ENCODE peak calls at places on chromosome 9, in eight cellular contexts. One of them, this sample, is unnamed.

GRCh38 chr9:68947842-68948569 is 65.9 kb downstream of the PRKACG start:
- DNase-seq in pulmonary artery endothelial cell: no peak
- DNase-seq in activated naive CD8-positive, alpha-beta T cell treated with anti-CD3 and anti-CD28 coated beads for 36 hours: no peak
- DNase-seq in upper lobe of right lung: no peak
- DNase-seq in bronchial epithelial cell: peak; percentile 17
- DNase-seq in stimulated activated CD4-positive, alpha-beta T cell treated with anti-CD3 and anti-CD28 coated beads, Interleukin-1b, Interleukin-23, amount 100 ng/mL, for 1 hour: no peak
- DNase-seq in pons: no peak
- DNase-seq in dermis blood vessel endothelial cell: no peak
- DNase-seq in this sample: no peak

GRCh38 chr9:14349141-14349817 is 35.3 kb upstream of the NFIB start:
- DNase-seq in bronchial epithelial cell: no peak
- DNase-seq in dermis blood vessel endothelial cell: no peak
- DNase-seq in upper lobe of right lung: no peak
- DNase-seq in pulmonary artery endothelial cell: no peak
- DNase-seq in activated naive CD8-positive, alpha-beta T cell treated with anti-CD3 and anti-CD28 coated beads for 36 hours: no peak
- DNase-seq in pons: peak; percentile 42
- DNase-seq in stimulated activated CD4-positive, alpha-beta T cell treated with anti-CD3 and anti-CD28 coated beads, Interleukin-1b, Interleukin-23, amount 100 ng/mL, for 1 hour: no peak
- DNase-seq in this sample: peak; percentile 40

GRCh38 chr9:107638922-107639321 is 149.4 kb upstream of the KLF4 start:
- DNase-seq in stimulated activated CD4-positive, alpha-beta T cell treated with anti-CD3 and anti-CD28 coated beads, Interleukin-1b, Interleukin-23, amount 100 ng/mL, for 1 hour: no peak
- DNase-seq in pulmonary artery endothelial cell: no peak
- DNase-seq in dermis blood vessel endothelial cell: peak; percentile 53
- DNase-seq in pons: peak; percentile 41
- DNase-seq in activated naive CD8-positive, alpha-beta T cell treated with anti-CD3 and anti-CD28 coated beads for 36 hours: no peak
- DNase-seq in bronchial epithelial cell: no peak
- DNase-seq in upper lobe of right lung: no peak
- DNase-seq in this sample: no peak

GRCh38 chr9:93186151-93186715 is 2.3 kb downstream of the WNK2 start:
- DNase-seq in bronchial epithelial cell: no peak
- DNase-seq in pulmonary artery endothelial cell: no peak
- DNase-seq in activated naive CD8-positive, alpha-beta T cell treated with anti-CD3 and anti-CD28 coated beads for 36 hours: no peak
- DNase-seq in dermis blood vessel endothelial cell: no peak
- DNase-seq in upper lobe of right lung: no peak
- DNase-seq in stimulated activated CD4-positive, alpha-beta T cell treated with anti-CD3 and anti-CD28 coated beads, Interleukin-1b, Interleukin-23, amount 100 ng/mL, for 1 hour: no peak
- DNase-seq in pons: no peak
- DNase-seq in this sample: no peak

GRCh38 chr9:124480621-124480981 is 26.6 kb downstream of the NR5A1 start:
- DNase-seq in pulmonary artery endothelial cell: no peak
- DNase-seq in upper lobe of right lung: no peak
- DNase-seq in activated naive CD8-positive, alpha-beta T cell treated with anti-CD3 and anti-CD28 coated beads for 36 hours: no peak
- DNase-seq in stimulated activated CD4-positive, alpha-beta T cell treated with anti-CD3 and anti-CD28 coated beads, Interleukin-1b, Interleukin-23, amount 100 ng/mL, for 1 hour: no peak
- DNase-seq in bronchial epithelial cell: peak; percentile 10
- DNase-seq in pons: no peak
- DNase-seq in dermis blood vessel endothelial cell: peak; percentile 51
- DNase-seq in this sample: no peak

GRCh38 chr9:33029106-33029788 is 4.2 kb downstream of the DNAJA1 start:
- DNase-seq in pons: no peak
- DNase-seq in dermis blood vessel endothelial cell: no peak
- DNase-seq in upper lobe of right lung: no peak
- DNase-seq in activated naive CD8-positive, alpha-beta T cell treated with anti-CD3 and anti-CD28 coated beads for 36 hours: no peak
- DNase-seq in bronchial epithelial cell: peak; percentile 36
- DNase-seq in pulmonary artery endothelial cell: no peak
- DNase-seq in stimulated activated CD4-positive, alpha-beta T cell treated with anti-CD3 and anti-CD28 coated beads, Interleukin-1b, Interleukin-23, amount 100 ng/mL, for 1 hour: no peak
- DNase-seq in this sample: no peak

GRCh38 chr9:87711857-87712800 is 13.8 kb upstream of the CTSL start:
- DNase-seq in stimulated activated CD4-positive, alpha-beta T cell treated with anti-CD3 and anti-CD28 coated beads, Interleukin-1b, Interleukin-23, amount 100 ng/mL, for 1 hour: no peak
- DNase-seq in pulmonary artery endothelial cell: no peak
- DNase-seq in dermis blood vessel endothelial cell: peak; percentile 19
- DNase-seq in bronchial epithelial cell: peak; percentile 43
- DNase-seq in pons: no peak
- DNase-seq in activated naive CD8-positive, alpha-beta T cell treated with anti-CD3 and anti-CD28 coated beads for 36 hours: no peak
- DNase-seq in upper lobe of right lung: no peak
- DNase-seq in this sample: no peak

GRCh38 chr9:21883642-21884041 is 81.2 kb downstream of the MTAP start:
- DNase-seq in pons: no peak
- DNase-seq in upper lobe of right lung: no peak
- DNase-seq in bronchial epithelial cell: no peak
- DNase-seq in dermis blood vessel endothelial cell: no peak
- DNase-seq in activated naive CD8-positive, alpha-beta T cell treated with anti-CD3 and anti-CD28 coated beads for 36 hours: no peak
- DNase-seq in pulmonary artery endothelial cell: no peak
- DNase-seq in stimulated activated CD4-positive, alpha-beta T cell treated with anti-CD3 and anti-CD28 coated beads, Interleukin-1b, Interleukin-23, amount 100 ng/mL, for 1 hour: no peak
- DNase-seq in this sample: no peak

GRCh38 chr9:127545196-127546124 is 66.6 kb upstream of the STXBP1 start:
- DNase-seq in stimulated activated CD4-positive, alpha-beta T cell treated with anti-CD3 and anti-CD28 coated beads, Interleukin-1b, Interleukin-23, amount 100 ng/mL, for 1 hour: no peak
- DNase-seq in activated naive CD8-positive, alpha-beta T cell treated with anti-CD3 and anti-CD28 coated beads for 36 hours: no peak
- DNase-seq in pons: peak; percentile 86
- DNase-seq in bronchial epithelial cell: peak; percentile 57
- DNase-seq in pulmonary artery endothelial cell: no peak
- DNase-seq in dermis blood vessel endothelial cell: no peak
- DNase-seq in upper lobe of right lung: peak; percentile 89
- DNase-seq in this sample: peak; percentile 56

GRCh38 chr9:42396318-42396717 is 212.9 kb downstream of the SPATA31A6 start:
- DNase-seq in pons: no peak
- DNase-seq in stimulated activated CD4-positive, alpha-beta T cell treated with anti-CD3 and anti-CD28 coated beads, Interleukin-1b, Interleukin-23, amount 100 ng/mL, for 1 hour: no peak
- DNase-seq in dermis blood vessel endothelial cell: no peak
- DNase-seq in activated naive CD8-positive, alpha-beta T cell treated with anti-CD3 and anti-CD28 coated beads for 36 hours: no peak
- DNase-seq in upper lobe of right lung: no peak
- DNase-seq in bronchial epithelial cell: no peak
- DNase-seq in pulmonary artery endothelial cell: no peak
- DNase-seq in this sample: no peak

GRCh38 chr9:111212874-111213273 is 117.2 kb downstream of the OR2K2 start:
- DNase-seq in bronchial epithelial cell: no peak
- DNase-seq in dermis blood vessel endothelial cell: no peak
- DNase-seq in pulmonary artery endothelial cell: no peak
- DNase-seq in upper lobe of right lung: no peak
- DNase-seq in stimulated activated CD4-positive, alpha-beta T cell treated with anti-CD3 and anti-CD28 coated beads, Interleukin-1b, Interleukin-23, amount 100 ng/mL, for 1 hour: no peak
- DNase-seq in pons: no peak
- DNase-seq in activated naive CD8-positive, alpha-beta T cell treated with anti-CD3 and anti-CD28 coated beads for 36 hours: no peak
- DNase-seq in this sample: no peak

GRCh38 chr9:107478805-107479204 is 10.8 kb downstream of the KLF4 start:
- DNase-seq in activated naive CD8-positive, alpha-beta T cell treated with anti-CD3 and anti-CD28 coated beads for 36 hours: no peak
- DNase-seq in pons: no peak
- DNase-seq in pulmonary artery endothelial cell: no peak
- DNase-seq in stimulated activated CD4-positive, alpha-beta T cell treated with anti-CD3 and anti-CD28 coated beads, Interleukin-1b, Interleukin-23, amount 100 ng/mL, for 1 hour: no peak
- DNase-seq in dermis blood vessel endothelial cell: no peak
- DNase-seq in bronchial epithelial cell: no peak
- DNase-seq in upper lobe of right lung: no peak
- DNase-seq in this sample: no peak

GRCh38 chr9:121784706-121785426 is 133.4 kb downstream of the DAB2IP start:
- DNase-seq in pons: no peak
- DNase-seq in stimulated activated CD4-positive, alpha-beta T cell treated with anti-CD3 and anti-CD28 coated beads, Interleukin-1b, Interleukin-23, amount 100 ng/mL, for 1 hour: no peak
- DNase-seq in bronchial epithelial cell: no peak
- DNase-seq in upper lobe of right lung: no peak
- DNase-seq in activated naive CD8-positive, alpha-beta T cell treated with anti-CD3 and anti-CD28 coated beads for 36 hours: no peak
- DNase-seq in pulmonary artery endothelial cell: no peak
- DNase-seq in dermis blood vessel endothelial cell: no peak
- DNase-seq in this sample: no peak

GRCh38 chr9:35518212-35518917 is 28.5 kb downstream of the RUSC2 start:
- DNase-seq in bronchial epithelial cell: peak; percentile 96
- DNase-seq in upper lobe of right lung: no peak
- DNase-seq in dermis blood vessel endothelial cell: peak; percentile 89
- DNase-seq in pons: peak; percentile 26
- DNase-seq in stimulated activated CD4-positive, alpha-beta T cell treated with anti-CD3 and anti-CD28 coated beads, Interleukin-1b, Interleukin-23, amount 100 ng/mL, for 1 hour: no peak
- DNase-seq in activated naive CD8-positive, alpha-beta T cell treated with anti-CD3 and anti-CD28 coated beads for 36 hours: no peak
- DNase-seq in pulmonary artery endothelial cell: peak; percentile 82
- DNase-seq in this sample: no peak

GRCh38 chr9:76109953-76110352 is 219.5 kb downstream of the PCSK5 start:
- DNase-seq in activated naive CD8-positive, alpha-beta T cell treated with anti-CD3 and anti-CD28 coated beads for 36 hours: no peak
- DNase-seq in pons: no peak
- DNase-seq in bronchial epithelial cell: peak; percentile 80
- DNase-seq in pulmonary artery endothelial cell: no peak
- DNase-seq in dermis blood vessel endothelial cell: no peak
- DNase-seq in upper lobe of right lung: no peak
- DNase-seq in stimulated activated CD4-positive, alpha-beta T cell treated with anti-CD3 and anti-CD28 coated beads, Interleukin-1b, Interleukin-23, amount 100 ng/mL, for 1 hour: no peak
- DNase-seq in this sample: peak; percentile 2

GRCh38 chr9:4108708-4109444 is 191.0 kb downstream of the GLIS3 start:
- DNase-seq in pons: no peak
- DNase-seq in stimulated activated CD4-positive, alpha-beta T cell treated with anti-CD3 and anti-CD28 coated beads, Interleukin-1b, Interleukin-23, amount 100 ng/mL, for 1 hour: no peak
- DNase-seq in upper lobe of right lung: no peak
- DNase-seq in dermis blood vessel endothelial cell: no peak
- DNase-seq in pulmonary artery endothelial cell: no peak
- DNase-seq in bronchial epithelial cell: no peak
- DNase-seq in activated naive CD8-positive, alpha-beta T cell treated with anti-CD3 and anti-CD28 coated beads for 36 hours: no peak
- DNase-seq in this sample: no peak

GRCh38 chr9:90894956-90895687 is 93.5 kb downstream of the SYK start:
- DNase-seq in dermis blood vessel endothelial cell: peak; percentile 36
- DNase-seq in pons: no peak
- DNase-seq in bronchial epithelial cell: no peak
- DNase-seq in stimulated activated CD4-positive, alpha-beta T cell treated with anti-CD3 and anti-CD28 coated beads, Interleukin-1b, Interleukin-23, amount 100 ng/mL, for 1 hour: no peak
- DNase-seq in activated naive CD8-positive, alpha-beta T cell treated with anti-CD3 and anti-CD28 coated beads for 36 hours: no peak
- DNase-seq in pulmonary artery endothelial cell: no peak
- DNase-seq in upper lobe of right lung: no peak
- DNase-seq in this sample: no peak

GRCh38 chr9:35526087-35526801 is 36.3 kb downstream of the RUSC2 start:
- DNase-seq in stimulated activated CD4-positive, alpha-beta T cell treated with anti-CD3 and anti-CD28 coated beads, Interleukin-1b, Interleukin-23, amount 100 ng/mL, for 1 hour: no peak
- DNase-seq in dermis blood vessel endothelial cell: no peak
- DNase-seq in upper lobe of right lung: no peak
- DNase-seq in activated naive CD8-positive, alpha-beta T cell treated with anti-CD3 and anti-CD28 coated beads for 36 hours: no peak
- DNase-seq in pons: no peak
- DNase-seq in bronchial epithelial cell: peak; percentile 57
- DNase-seq in pulmonary artery endothelial cell: no peak
- DNase-seq in this sample: no peak

GRCh38 chr9:33921967-33922895 is 105.3 kb downstream of the UBE2R2 start:
- DNase-seq in dermis blood vessel endothelial cell: peak; percentile 62
- DNase-seq in upper lobe of right lung: no peak
- DNase-seq in pons: no peak
- DNase-seq in bronchial epithelial cell: peak; percentile 23
- DNase-seq in pulmonary artery endothelial cell: no peak
- DNase-seq in stimulated activated CD4-positive, alpha-beta T cell treated with anti-CD3 and anti-CD28 coated beads, Interleukin-1b, Interleukin-23, amount 100 ng/mL, for 1 hour: no peak
- DNase-seq in activated naive CD8-positive, alpha-beta T cell treated with anti-CD3 and anti-CD28 coated beads for 36 hours: peak; percentile 30
- DNase-seq in this sample: no peak

GRCh38 chr9:15373201-15373530 is 49.5 kb upstream of the SNAPC3 start:
- DNase-seq in dermis blood vessel endothelial cell: no peak
- DNase-seq in pulmonary artery endothelial cell: no peak
- DNase-seq in upper lobe of right lung: no peak
- DNase-seq in bronchial epithelial cell: no peak
- DNase-seq in activated naive CD8-positive, alpha-beta T cell treated with anti-CD3 and anti-CD28 coated beads for 36 hours: no peak
- DNase-seq in pons: no peak
- DNase-seq in stimulated activated CD4-positive, alpha-beta T cell treated with anti-CD3 and anti-CD28 coated beads, Interleukin-1b, Interleukin-23, amount 100 ng/mL, for 1 hour: no peak
- DNase-seq in this sample: no peak

GRCh38 chr9:84513981-84514380 is 155.5 kb upstream of the NTRK2 start:
- DNase-seq in activated naive CD8-positive, alpha-beta T cell treated with anti-CD3 and anti-CD28 coated beads for 36 hours: no peak
- DNase-seq in pulmonary artery endothelial cell: no peak
- DNase-seq in pons: no peak
- DNase-seq in upper lobe of right lung: no peak
- DNase-seq in stimulated activated CD4-positive, alpha-beta T cell treated with anti-CD3 and anti-CD28 coated beads, Interleukin-1b, Interleukin-23, amount 100 ng/mL, for 1 hour: no peak
- DNase-seq in bronchial epithelial cell: peak; percentile 55
- DNase-seq in dermis blood vessel endothelial cell: no peak
- DNase-seq in this sample: no peak

GRCh38 chr9:69675563-69675962 is 3.4 kb upstream of the APBA1 start:
- DNase-seq in activated naive CD8-positive, alpha-beta T cell treated with anti-CD3 and anti-CD28 coated beads for 36 hours: no peak
- DNase-seq in pulmonary artery endothelial cell: no peak
- DNase-seq in upper lobe of right lung: no peak
- DNase-seq in stimulated activated CD4-positive, alpha-beta T cell treated with anti-CD3 and anti-CD28 coated beads, Interleukin-1b, Interleukin-23, amount 100 ng/mL, for 1 hour: no peak
- DNase-seq in dermis blood vessel endothelial cell: peak; percentile 74
- DNase-seq in pons: no peak
- DNase-seq in bronchial epithelial cell: no peak
- DNase-seq in this sample: no peak

GRCh38 chr9:6873862-6874261 is 116.1 kb downstream of the KDM4C start:
- DNase-seq in pons: peak; percentile 61
- DNase-seq in activated naive CD8-positive, alpha-beta T cell treated with anti-CD3 and anti-CD28 coated beads for 36 hours: peak; percentile 61
- DNase-seq in upper lobe of right lung: no peak
- DNase-seq in stimulated activated CD4-positive, alpha-beta T cell treated with anti-CD3 and anti-CD28 coated beads, Interleukin-1b, Interleukin-23, amount 100 ng/mL, for 1 hour: no peak
- DNase-seq in dermis blood vessel endothelial cell: peak; percentile 62
- DNase-seq in pulmonary artery endothelial cell: peak; percentile 41
- DNase-seq in bronchial epithelial cell: no peak
- DNase-seq in this sample: peak; percentile 3

GRCh38 chr9:82668724-82669324 is 394.1 kb downstream of the RASEF start:
- DNase-seq in stimulated activated CD4-positive, alpha-beta T cell treated with anti-CD3 and anti-CD28 coated beads, Interleukin-1b, Interleukin-23, amount 100 ng/mL, for 1 hour: no peak
- DNase-seq in dermis blood vessel endothelial cell: no peak
- DNase-seq in bronchial epithelial cell: no peak
- DNase-seq in pulmonary artery endothelial cell: no peak
- DNase-seq in upper lobe of right lung: no peak
- DNase-seq in activated naive CD8-positive, alpha-beta T cell treated with anti-CD3 and anti-CD28 coated beads for 36 hours: no peak
- DNase-seq in pons: no peak
- DNase-seq in this sample: no peak

GRCh38 chr9:113531919-113532808 is 68.6 kb downstream of the RGS3 start:
- DNase-seq in activated naive CD8-positive, alpha-beta T cell treated with anti-CD3 and anti-CD28 coated beads for 36 hours: no peak
- DNase-seq in pons: no peak
- DNase-seq in upper lobe of right lung: no peak
- DNase-seq in stimulated activated CD4-positive, alpha-beta T cell treated with anti-CD3 and anti-CD28 coated beads, Interleukin-1b, Interleukin-23, amount 100 ng/mL, for 1 hour: no peak
- DNase-seq in bronchial epithelial cell: no peak
- DNase-seq in pulmonary artery endothelial cell: no peak
- DNase-seq in dermis blood vessel endothelial cell: no peak
- DNase-seq in this sample: no peak

GRCh38 chr9:16611001-16611400 is 259.5 kb downstream of the BNC2 start:
- DNase-seq in stimulated activated CD4-positive, alpha-beta T cell treated with anti-CD3 and anti-CD28 coated beads, Interleukin-1b, Interleukin-23, amount 100 ng/mL, for 1 hour: no peak
- DNase-seq in pulmonary artery endothelial cell: no peak
- DNase-seq in activated naive CD8-positive, alpha-beta T cell treated with anti-CD3 and anti-CD28 coated beads for 36 hours: no peak
- DNase-seq in dermis blood vessel endothelial cell: no peak
- DNase-seq in bronchial epithelial cell: no peak
- DNase-seq in upper lobe of right lung: no peak
- DNase-seq in pons: no peak
- DNase-seq in this sample: no peak

GRCh38 chr9:105117111-105117682 is 127.3 kb upstream of the SLC44A1 start:
- DNase-seq in stimulated activated CD4-positive, alpha-beta T cell treated with anti-CD3 and anti-CD28 coated beads, Interleukin-1b, Interleukin-23, amount 100 ng/mL, for 1 hour: no peak
- DNase-seq in dermis blood vessel endothelial cell: no peak
- DNase-seq in bronchial epithelial cell: no peak
- DNase-seq in upper lobe of right lung: no peak
- DNase-seq in pulmonary artery endothelial cell: no peak
- DNase-seq in pons: peak; percentile 6
- DNase-seq in activated naive CD8-positive, alpha-beta T cell treated with anti-CD3 and anti-CD28 coated beads for 36 hours: no peak
- DNase-seq in this sample: peak; percentile 3

GRCh38 chr9:8946461-8946860 is 1146.9 kb upstream of the DMAC1 start:
- DNase-seq in stimulated activated CD4-positive, alpha-beta T cell treated with anti-CD3 and anti-CD28 coated beads, Interleukin-1b, Interleukin-23, amount 100 ng/mL, for 1 hour: no peak
- DNase-seq in dermis blood vessel endothelial cell: no peak
- DNase-seq in pulmonary artery endothelial cell: no peak
- DNase-seq in bronchial epithelial cell: no peak
- DNase-seq in pons: no peak
- DNase-seq in upper lobe of right lung: no peak
- DNase-seq in activated naive CD8-positive, alpha-beta T cell treated with anti-CD3 and anti-CD28 coated beads for 36 hours: no peak
- DNase-seq in this sample: no peak

GRCh38 chr9:118183571-118183970 is 479.4 kb downstream of the TLR4 start:
- DNase-seq in dermis blood vessel endothelial cell: no peak
- DNase-seq in activated naive CD8-positive, alpha-beta T cell treated with anti-CD3 and anti-CD28 coated beads for 36 hours: no peak
- DNase-seq in pons: no peak
- DNase-seq in stimulated activated CD4-positive, alpha-beta T cell treated with anti-CD3 and anti-CD28 coated beads, Interleukin-1b, Interleukin-23, amount 100 ng/mL, for 1 hour: no peak
- DNase-seq in upper lobe of right lung: no peak
- DNase-seq in bronchial epithelial cell: no peak
- DNase-seq in pulmonary artery endothelial cell: no peak
- DNase-seq in this sample: no peak

GRCh38 chr9:22064957-22065356 is 55.9 kb upstream of the CDKN2B start:
- DNase-seq in bronchial epithelial cell: no peak
- DNase-seq in pons: no peak
- DNase-seq in activated naive CD8-positive, alpha-beta T cell treated with anti-CD3 and anti-CD28 coated beads for 36 hours: no peak
- DNase-seq in stimulated activated CD4-positive, alpha-beta T cell treated with anti-CD3 and anti-CD28 coated beads, Interleukin-1b, Interleukin-23, amount 100 ng/mL, for 1 hour: no peak
- DNase-seq in pulmonary artery endothelial cell: no peak
- DNase-seq in dermis blood vessel endothelial cell: no peak
- DNase-seq in upper lobe of right lung: no peak
- DNase-seq in this sample: no peak

GRCh38 chr9:136316271-136316751 is 11.0 kb upstream of the GPSM1 start:
- DNase-seq in pons: no peak
- DNase-seq in bronchial epithelial cell: no peak
- DNase-seq in upper lobe of right lung: no peak
- DNase-seq in dermis blood vessel endothelial cell: no peak
- DNase-seq in activated naive CD8-positive, alpha-beta T cell treated with anti-CD3 and anti-CD28 coated beads for 36 hours: no peak
- DNase-seq in stimulated activated CD4-positive, alpha-beta T cell treated with anti-CD3 and anti-CD28 coated beads, Interleukin-1b, Interleukin-23, amount 100 ng/mL, for 1 hour: no peak
- DNase-seq in pulmonary artery endothelial cell: no peak
- DNase-seq in this sample: no peak

GRCh38 chr9:120362446-120362845 is 217.5 kb downstream of the CDK5RAP2 start:
- DNase-seq in bronchial epithelial cell: no peak
- DNase-seq in activated naive CD8-positive, alpha-beta T cell treated with anti-CD3 and anti-CD28 coated beads for 36 hours: no peak
- DNase-seq in pulmonary artery endothelial cell: no peak
- DNase-seq in dermis blood vessel endothelial cell: no peak
- DNase-seq in upper lobe of right lung: no peak
- DNase-seq in stimulated activated CD4-positive, alpha-beta T cell treated with anti-CD3 and anti-CD28 coated beads, Interleukin-1b, Interleukin-23, amount 100 ng/mL, for 1 hour: no peak
- DNase-seq in pons: no peak
- DNase-seq in this sample: no peak

GRCh38 chr9:93072383-93072795 is 13.9 kb downstream of the SUSD3 start:
- DNase-seq in activated naive CD8-positive, alpha-beta T cell treated with anti-CD3 and anti-CD28 coated beads for 36 hours: no peak
- DNase-seq in pons: no peak
- DNase-seq in upper lobe of right lung: no peak
- DNase-seq in pulmonary artery endothelial cell: no peak
- DNase-seq in stimulated activated CD4-positive, alpha-beta T cell treated with anti-CD3 and anti-CD28 coated beads, Interleukin-1b, Interleukin-23, amount 100 ng/mL, for 1 hour: no peak
- DNase-seq in bronchial epithelial cell: no peak
- DNase-seq in dermis blood vessel endothelial cell: no peak
- DNase-seq in this sample: no peak

GRCh38 chr9:68793605-68794343 is 88.7 kb downstream of the PIP5K1B start:
- DNase-seq in stimulated activated CD4-positive, alpha-beta T cell treated with anti-CD3 and anti-CD28 coated beads, Interleukin-1b, Interleukin-23, amount 100 ng/mL, for 1 hour: no peak
- DNase-seq in dermis blood vessel endothelial cell: no peak
- DNase-seq in activated naive CD8-positive, alpha-beta T cell treated with anti-CD3 and anti-CD28 coated beads for 36 hours: no peak
- DNase-seq in upper lobe of right lung: no peak
- DNase-seq in pulmonary artery endothelial cell: no peak
- DNase-seq in bronchial epithelial cell: peak; percentile 46
- DNase-seq in pons: no peak
- DNase-seq in this sample: no peak

This sample was measured in amygdala.